ENCODE peak calls at places on chromosome 1, in six cellular contexts. D is cardiac fibroblast; W is kidney; H is aorta; F is naive thymus-derived CD4-positive, alpha-beta T cell; E is psoas muscle. A is an unnamed sample.

GRCh38 chr1:183694035-183694434 is 40.9 kb upstream of the APOBEC4 start:
- DNase-seq in W (no peak), H (no peak), F (no peak), E (no peak), D (peak; percentile 53), A (no peak)

GRCh38 chr1:92483442-92484170 is 3.1 kb downstream of the GFI1 start:
- DNase-seq in D (no peak), W (peak; percentile 70), E (no peak), F (peak; percentile 37), H (peak; percentile 52), A (no peak)

GRCh38 chr1:152582647-152583046 is 2.3 kb upstream of the LCE3D start:
- DNase-seq in D (no peak), E (no peak), W (no peak), F (no peak), H (no peak), A (no peak)

GRCh38 chr1:156241311-156241811 is 623 bp upstream of the BGLAP start:
- DNase-seq in D (no peak), H (no peak), W (no peak), F (no peak), E (peak; percentile 56), A (no peak)

GRCh38 chr1:119475866-119476439 is 31.1 kb upstream of the HSD3B1 start:
- DNase-seq in H (no peak), E (no peak), W (no peak), F (no peak), D (peak; percentile 43), A (peak; percentile 31)

GRCh38 chr1:207619833-207620572 is 24.9 kb upstream of the CR1L start:
- DNase-seq in W (no peak), H (no peak), F (peak; percentile 47), D (peak; percentile 63), E (no peak), A (no peak)

GRCh38 chr1:42963378-42964005 is 4.8 kb upstream of the SLC2A1 start:
- DNase-seq in W (no peak), F (no peak), E (no peak), H (no peak), D (peak; percentile 49), A (no peak)

GRCh38 chr1:204773246-204773645 is 87.7 kb upstream of the LRRN2 start:
- DNase-seq in D (no peak), H (no peak), W (no peak), F (no peak), E (no peak), A (no peak)

GRCh38 chr1:220887202-220887867 is 8.1 kb downstream of the HLX start:
- DNase-seq in W (peak; percentile 76), E (no peak), H (no peak), F (no peak), D (no peak), A (no peak)

GRCh38 chr1:9270290-9270900 is 22.3 kb upstream of the SPSB1 start:
- DNase-seq in F (no peak), D (no peak), H (peak; percentile 44), E (peak; percentile 86), W (no peak), A (peak; percentile 65)

DNA sequence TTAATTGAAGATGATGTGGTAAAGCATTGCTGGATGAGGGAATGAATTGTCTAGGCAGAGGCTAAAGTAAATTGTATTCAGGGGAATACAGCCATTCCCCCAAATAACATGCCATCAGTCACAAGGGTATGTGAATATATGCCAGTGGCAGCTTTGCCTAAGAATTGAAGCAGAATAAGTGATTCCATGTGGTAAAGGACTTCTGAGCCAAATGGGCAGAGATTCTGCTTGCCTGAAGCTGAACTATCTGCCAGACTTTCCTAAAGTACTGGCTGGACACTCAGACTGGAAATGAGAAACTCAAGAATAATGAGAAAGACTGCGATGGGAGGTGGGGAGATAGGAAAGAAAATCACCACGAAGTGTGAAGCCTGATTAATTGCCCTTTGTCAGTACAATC is 2.4 kb downstream of the LIX1L start:
- DNase-seq in W (no peak), D (peak; percentile 52), F (no peak), H (no peak), E (no peak), A (no peak)
- H3K4me3 ChIP-seq in W (no peak overlapping the region), D (no peak overlapping the region), F (peak overlapping the region; percentile 70), H (peak overlapping the region; percentile 9), E (peak overlapping the region; percentile 68), A (peak overlapping the region; percentile 87)

GRCh38 chr1:160083968-160084770 is 2.8 kb downstream of the KCNJ9 start:
- DNase-seq in F (peak; percentile 72), E (peak; percentile 71), W (peak; percentile 87), D (peak; percentile 28), H (no peak), A (peak; percentile 44)
- H3K4me3 ChIP-seq in F (peak overlapping the region; percentile 51), E (peak overlapping the region; percentile 57), W (no peak overlapping the region), D (peak overlapping the region; percentile 11), H (no peak overlapping the region), A (peak overlapping the region; percentile 51)

GRCh38 chr1:178688244-178688643 is 36.8 kb upstream of the RALGPS2 start:
- DNase-seq in H (no peak), F (no peak), D (peak; percentile 80), E (peak; percentile 61), W (no peak), A (no peak)

GRCh38 chr1:178686407-178686806 is 38.6 kb upstream of the RALGPS2 start:
- DNase-seq in E (no peak), H (no peak), W (no peak), F (no peak), D (no peak), A (no peak)

GRCh38 chr1:178690496-178690895 is 34.5 kb upstream of the RALGPS2 start:
- DNase-seq in E (no peak), W (no peak), D (no peak), H (no peak), F (no peak), A (no peak)

GRCh38 chr1:178692564-178693327 is 32.3 kb upstream of the RALGPS2 start:
- DNase-seq in E (no peak), W (no peak), F (no peak), D (no peak), H (no peak), A (no peak)

DNA sequence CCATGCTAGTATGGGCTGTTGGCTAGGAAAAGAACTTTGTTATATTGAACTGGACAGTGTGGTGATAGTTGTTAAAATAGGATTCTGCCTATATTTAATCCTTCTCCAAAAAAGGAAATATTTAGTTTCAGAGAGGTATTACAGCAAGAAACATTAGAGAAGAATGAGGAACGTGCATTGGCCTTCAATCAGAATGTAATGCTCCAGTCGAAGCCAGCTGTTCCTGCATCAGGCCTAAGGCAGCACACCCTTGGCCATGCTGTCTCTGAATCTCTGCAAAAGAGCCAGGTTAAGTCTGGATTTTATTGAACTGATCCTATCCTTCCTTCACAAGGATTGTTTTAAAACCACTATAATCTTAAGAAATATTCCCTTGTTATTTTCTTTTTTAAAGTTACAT is 35.3 kb upstream of the RALGPS2 start:
- DNase-seq in W (no peak), H (no peak), F (no peak), D (no peak), E (no peak), A (no peak)
- H3K4me3 ChIP-seq in W (no peak overlapping the region), H (no peak overlapping the region), F (no peak overlapping the region), D (no peak overlapping the region), E (no peak overlapping the region), A (no peak overlapping the region)

GRCh38 chr1:32540589-32540988 is 1.4 kb downstream of the ZBTB8A start:
- DNase-seq in F (no peak), D (no peak), W (no peak), H (no peak), E (no peak), A (no peak)

GRCh38 chr1:32536764-32537163 is 2.5 kb upstream of the ZBTB8A start:
- DNase-seq in F (no peak), E (no peak), D (no peak), H (no peak), W (no peak), A (no peak)

GRCh38 chr1:32541064-32541566 is 1.9 kb downstream of the ZBTB8A start:
- DNase-seq in W (no peak), E (no peak), D (no peak), H (no peak), F (no peak), A (no peak)

GRCh38 chr1:32538887-32539583 is at the start of gene ZBTB8A:
- DNase-seq in W (peak; percentile 73), F (no peak), D (peak; percentile 69), E (peak; percentile 65), H (peak; percentile 49), A (no peak)

GRCh38 chr1:32539584-32540571 is 651 bp downstream of the ZBTB8A start:
- DNase-seq in W (no peak), H (no peak), F (peak; percentile 7), E (peak; percentile 56), D (peak; percentile 48), A (peak; percentile 33)
- H3K4me3 ChIP-seq in W (peak overlapping the region; percentile 83), H (peak overlapping the region; percentile 99), F (peak overlapping the region; percentile 37), E (peak overlapping the region; percentile 76), D (peak overlapping the region; percentile 64), A (peak overlapping the region; percentile 66)

GRCh38 chr1:226734611-226735153 is 4.4 kb downstream of the ITPKB start:
- DNase-seq in D (no peak), H (no peak), E (no peak), F (no peak), W (no peak), A (no peak)
- H3K4me3 ChIP-seq in D (no peak overlapping the region), H (no peak overlapping the region), E (peak overlapping the region; percentile 94), F (peak overlapping the region; percentile 99), W (peak overlapping the region; percentile 36), A (peak overlapping the region; percentile 93)

A was measured in heart left ventricle.